ENCODE peak calls at places on chromosomes 11 and 22, in five cellular contexts. One of them, this sample, is unnamed.

GRCh38 chr11:127103586-127104388 is 103.2 kb upstream of the KIRREL3 start:
- DNase-seq in retina: no peak
- DNase-seq in NAMALWA: no peak
- DNase-seq in stimulated activated CD4-positive, alpha-beta T cell treated with anti-CD3 and anti-CD28 coated beads, Interleukin-1b, Interleukin-23, amount 100 ng/mL, for 4 hours: no peak
- DNase-seq in GM12865: no peak
- DNase-seq in this sample: no peak

GRCh38 chr22:49100764-49101163 is 726.9 kb downstream of the BRD1 start:
- DNase-seq in retina: no peak
- DNase-seq in NAMALWA: no peak
- DNase-seq in stimulated activated CD4-positive, alpha-beta T cell treated with anti-CD3 and anti-CD28 coated beads, Interleukin-1b, Interleukin-23, amount 100 ng/mL, for 4 hours: no peak
- DNase-seq in GM12865: no peak
- DNase-seq in this sample: no peak

GRCh38 chr11:11845066-11845465 is 3.3 kb downstream of the USP47 start:
- DNase-seq in retina: no peak
- DNase-seq in NAMALWA: no peak
- DNase-seq in stimulated activated CD4-positive, alpha-beta T cell treated with anti-CD3 and anti-CD28 coated beads, Interleukin-1b, Interleukin-23, amount 100 ng/mL, for 4 hours: no peak
- DNase-seq in GM12865: peak
- DNase-seq in this sample: no peak

GRCh38 chr11:12205330-12205729 is 94.9 kb downstream of the MICAL2 start:
- DNase-seq in retina: no peak
- DNase-seq in NAMALWA: no peak
- DNase-seq in stimulated activated CD4-positive, alpha-beta T cell treated with anti-CD3 and anti-CD28 coated beads, Interleukin-1b, Interleukin-23, amount 100 ng/mL, for 4 hours: no peak
- DNase-seq in GM12865: no peak
- DNase-seq in this sample: no peak

GRCh38 chr11:11218287-11218986 is 134.6 kb downstream of the CSNK2A3 start:
- DNase-seq in retina: no peak
- DNase-seq in NAMALWA: peak
- DNase-seq in stimulated activated CD4-positive, alpha-beta T cell treated with anti-CD3 and anti-CD28 coated beads, Interleukin-1b, Interleukin-23, amount 100 ng/mL, for 4 hours: no peak
- DNase-seq in GM12865: peak
- DNase-seq in this sample: peak

GRCh38 chr22:37019309-37020191 is at the start of the genes MPST and TST:
- DNase-seq in retina: peak
- DNase-seq in NAMALWA: peak
- DNase-seq in stimulated activated CD4-positive, alpha-beta T cell treated with anti-CD3 and anti-CD28 coated beads, Interleukin-1b, Interleukin-23, amount 100 ng/mL, for 4 hours: no peak
- DNase-seq in GM12865: peak
- DNase-seq in this sample: peak

GRCh38 chr11:45105233-45105992 is 41.0 kb upstream of the PRDM11 start:
- DNase-seq in retina: peak
- DNase-seq in NAMALWA: peak
- DNase-seq in stimulated activated CD4-positive, alpha-beta T cell treated with anti-CD3 and anti-CD28 coated beads, Interleukin-1b, Interleukin-23, amount 100 ng/mL, for 4 hours: peak
- DNase-seq in GM12865: peak
- DNase-seq in this sample: peak

GRCh38 chr11:44096360-44097188 is 1.1 kb downstream of the EXT2 start:
- DNase-seq in retina: no peak
- DNase-seq in NAMALWA: peak
- DNase-seq in stimulated activated CD4-positive, alpha-beta T cell treated with anti-CD3 and anti-CD28 coated beads, Interleukin-1b, Interleukin-23, amount 100 ng/mL, for 4 hours: no peak
- DNase-seq in GM12865: no peak
- DNase-seq in this sample: no peak

GRCh38 chr11:50188040-50188439 is 155.4 kb downstream of the OR4C45 start:
- DNase-seq in retina: no peak
- DNase-seq in NAMALWA: no peak
- DNase-seq in stimulated activated CD4-positive, alpha-beta T cell treated with anti-CD3 and anti-CD28 coated beads, Interleukin-1b, Interleukin-23, amount 100 ng/mL, for 4 hours: no peak
- DNase-seq in GM12865: no peak
- DNase-seq in this sample: no peak

This sample was measured in RPMI8226.